ENCODE peak calls at places on chromosomes 5 and 9, in four cellular contexts. One of them, this sample, is unnamed.

GRCh38 chr9:78015242-78015641 is 16.4 kb downstream of the GNAQ start:
- DNase-seq in pancreas: no peak
- DNase-seq in tibial nerve: no peak
- DNase-seq in mesothelial cell of epicardium: no peak
- DNase-seq in this sample: no peak

GRCh38 chr5:159210846-159211245 is 1.5 kb upstream of the RNF145 start:
- DNase-seq in mesothelial cell of epicardium: no peak
- DNase-seq in pancreas: no peak
- DNase-seq in tibial nerve: no peak
- DNase-seq in this sample: no peak

GRCh38 chr5:174723979-174724483 is 351 bp upstream of the MSX2 start:
- DNase-seq in tibial nerve: no peak
- DNase-seq in pancreas: no peak
- DNase-seq in mesothelial cell of epicardium: no peak
- DNase-seq in this sample: no peak

GRCh38 chr5:72507360-72508238 is at the start of gene ZNF366:
- DNase-seq in mesothelial cell of epicardium: no peak
- DNase-seq in tibial nerve: no peak
- DNase-seq in pancreas: no peak
- DNase-seq in this sample: no peak

GRCh38 chr5:1850324-1851154 is 32.2 kb downstream of the IRX4 start:
- DNase-seq in tibial nerve: no peak
- DNase-seq in mesothelial cell of epicardium: no peak
- DNase-seq in pancreas: peak; percentile 32
- DNase-seq in this sample: no peak

GRCh38 chr9:95082401-95083084 is 235.0 kb downstream of the FANCC start:
- DNase-seq in mesothelial cell of epicardium: no peak
- DNase-seq in pancreas: no peak
- DNase-seq in tibial nerve: no peak
- DNase-seq in this sample: no peak

GRCh38 chr5:195401-196160 is 4.3 kb downstream of the LRRC14B start:
- DNase-seq in mesothelial cell of epicardium: no peak
- DNase-seq in pancreas: no peak
- DNase-seq in tibial nerve: no peak
- DNase-seq in this sample: no peak

GRCh38 chr9:86183225-86183808 is 76.1 kb downstream of the C9orf153 start:
- DNase-seq in mesothelial cell of epicardium: no peak
- DNase-seq in pancreas: no peak
- DNase-seq in tibial nerve: no peak
- DNase-seq in this sample: no peak

GRCh38 chr9:1269533-1270315 is 219.6 kb downstream of the DMRT2 start:
- DNase-seq in mesothelial cell of epicardium: no peak
- DNase-seq in tibial nerve: no peak
- DNase-seq in pancreas: no peak
- DNase-seq in this sample: no peak

GRCh38 chr9:130423272-130423671 is 21.5 kb upstream of the ASS1 start:
- DNase-seq in pancreas: no peak
- DNase-seq in mesothelial cell of epicardium: no peak
- DNase-seq in tibial nerve: no peak
- DNase-seq in this sample: no peak

GRCh38 chr5:88634014-88634413 is 249.0 kb downstream of the MEF2C start:
- DNase-seq in pancreas: no peak
- DNase-seq in mesothelial cell of epicardium: no peak
- DNase-seq in tibial nerve: no peak
- DNase-seq in this sample: no peak

GRCh38 chr9:16499866-16500265 is 370.6 kb downstream of the BNC2 start:
- DNase-seq in mesothelial cell of epicardium: no peak
- DNase-seq in tibial nerve: no peak
- DNase-seq in pancreas: no peak
- DNase-seq in this sample: no peak

DNA sequence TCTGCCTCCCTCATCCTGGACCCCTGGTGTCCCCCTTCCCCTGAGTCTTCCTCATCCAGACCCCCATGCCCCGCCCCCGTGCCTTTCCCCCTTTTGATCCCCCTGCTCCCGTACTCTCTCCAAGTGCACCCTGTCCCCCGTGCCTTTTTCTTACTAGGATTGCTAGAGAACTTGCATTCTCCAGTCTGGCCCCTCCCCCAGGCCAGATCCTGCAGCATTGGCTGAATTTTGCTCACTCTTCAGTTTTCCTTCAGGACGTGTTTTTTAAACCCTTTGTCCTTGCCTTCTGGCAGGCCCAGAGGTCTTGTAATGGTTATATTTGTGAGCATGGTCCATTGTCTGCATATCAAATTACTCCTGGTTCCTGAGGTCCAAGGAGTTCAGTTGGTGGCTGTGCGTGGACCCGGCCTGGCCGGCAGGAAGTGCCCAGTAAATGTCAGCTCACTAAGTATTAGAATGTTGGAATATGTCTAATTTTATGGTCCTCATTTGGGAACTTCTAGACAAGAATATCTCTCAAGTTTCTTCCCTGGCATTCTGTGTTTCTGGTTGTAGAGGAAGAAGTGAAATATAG is 617 bp downstream of the TBC1D13 start:
- DNase-seq in pancreas: no peak
- DNase-seq in tibial nerve: no peak
- DNase-seq in mesothelial cell of epicardium: no peak
- DNase-seq in this sample: no peak
- TF ChIP-seq CTCF in pancreas: no peak
- TF ChIP-seq CTCF in tibial nerve: no peak
- TF ChIP-seq CTCF in mesothelial cell of epicardium: no peak
- TF ChIP-seq CTCF in this sample: no peak

GRCh38 chr5:91077623-91078022 is 305.5 kb downstream of the ARRDC3 start:
- DNase-seq in tibial nerve: no peak
- DNase-seq in pancreas: no peak
- DNase-seq in mesothelial cell of epicardium: no peak
- DNase-seq in this sample: no peak

GRCh38 chr5:91070761-91071429 is 312.2 kb downstream of the ARRDC3 start:
- DNase-seq in tibial nerve: no peak
- DNase-seq in pancreas: no peak
- DNase-seq in mesothelial cell of epicardium: no peak
- DNase-seq in this sample: no peak

GRCh38 chr5:91072891-91073290 is 310.2 kb downstream of the ARRDC3 start:
- DNase-seq in mesothelial cell of epicardium: no peak
- DNase-seq in tibial nerve: no peak
- DNase-seq in pancreas: no peak
- DNase-seq in this sample: no peak

GRCh38 chr5:91076138-91076537 is 307.0 kb downstream of the ARRDC3 start:
- DNase-seq in mesothelial cell of epicardium: no peak
- DNase-seq in tibial nerve: no peak
- DNase-seq in pancreas: no peak
- DNase-seq in this sample: no peak

DNA sequence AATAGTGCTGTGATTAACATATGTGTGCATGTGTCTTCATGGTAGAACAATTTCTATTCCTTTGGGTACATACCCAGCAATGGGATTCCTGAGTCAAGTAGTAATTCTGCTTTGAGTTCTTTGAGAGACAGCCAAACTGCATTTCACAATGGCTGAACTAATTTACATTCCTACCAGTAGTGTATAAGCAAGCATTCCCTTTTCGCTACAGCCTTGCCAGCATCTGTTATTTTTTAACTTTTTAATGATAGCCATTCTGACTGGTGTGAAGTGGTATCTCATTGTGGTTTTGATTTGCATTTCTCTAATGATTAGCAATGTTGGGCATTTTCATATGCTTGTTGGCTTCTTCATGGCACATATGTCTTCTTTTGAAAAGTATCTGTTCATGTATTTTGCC is 308.5 kb downstream of the ARRDC3 start:
- DNase-seq in mesothelial cell of epicardium: no peak
- DNase-seq in tibial nerve: no peak
- DNase-seq in pancreas: no peak
- DNase-seq in this sample: peak; percentile 71
- TF ChIP-seq CTCF in mesothelial cell of epicardium: no peak
- TF ChIP-seq CTCF in tibial nerve: no peak
- TF ChIP-seq CTCF in pancreas: no peak
- TF ChIP-seq CTCF in this sample: peak; percentile 25

GRCh38 chr5:138472353-138472752 is 7.1 kb downstream of the EGR1 start:
- DNase-seq in tibial nerve: no peak
- DNase-seq in pancreas: no peak
- DNase-seq in mesothelial cell of epicardium: no peak
- DNase-seq in this sample: no peak
- TF ChIP-seq CTCF in tibial nerve: no peak
- TF ChIP-seq CTCF in pancreas: no peak
- TF ChIP-seq CTCF in mesothelial cell of epicardium: no peak
- TF ChIP-seq CTCF in this sample: no peak

DNA sequence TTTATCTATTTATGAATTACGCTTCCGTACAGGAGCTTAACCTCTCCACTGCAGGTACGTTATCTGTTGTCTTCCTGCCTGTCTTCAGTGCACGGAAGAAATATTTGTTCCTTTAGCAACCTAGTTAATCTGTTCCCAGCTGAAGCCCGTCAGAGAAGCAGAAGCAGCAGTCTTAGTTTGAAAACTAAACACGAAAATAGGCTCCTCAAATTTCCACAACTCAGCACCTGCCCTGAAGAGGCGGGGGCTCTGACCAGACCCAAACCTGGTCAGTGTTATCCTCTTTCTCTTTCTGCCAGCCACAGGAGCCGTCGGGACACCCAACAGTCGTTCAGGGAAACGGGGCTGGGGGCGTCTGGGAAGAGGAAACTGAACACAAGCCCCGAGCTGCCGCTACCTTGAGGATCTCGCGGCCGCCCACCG is 426 bp downstream of the NUDCD2 start:
- DNase-seq in tibial nerve: no peak
- DNase-seq in mesothelial cell of epicardium: no peak
- DNase-seq in pancreas: no peak
- DNase-seq in this sample: no peak
- TF ChIP-seq CTCF in tibial nerve: no peak
- TF ChIP-seq CTCF in mesothelial cell of epicardium: no peak
- TF ChIP-seq CTCF in pancreas: no peak
- TF ChIP-seq CTCF in this sample: no peak

DNA sequence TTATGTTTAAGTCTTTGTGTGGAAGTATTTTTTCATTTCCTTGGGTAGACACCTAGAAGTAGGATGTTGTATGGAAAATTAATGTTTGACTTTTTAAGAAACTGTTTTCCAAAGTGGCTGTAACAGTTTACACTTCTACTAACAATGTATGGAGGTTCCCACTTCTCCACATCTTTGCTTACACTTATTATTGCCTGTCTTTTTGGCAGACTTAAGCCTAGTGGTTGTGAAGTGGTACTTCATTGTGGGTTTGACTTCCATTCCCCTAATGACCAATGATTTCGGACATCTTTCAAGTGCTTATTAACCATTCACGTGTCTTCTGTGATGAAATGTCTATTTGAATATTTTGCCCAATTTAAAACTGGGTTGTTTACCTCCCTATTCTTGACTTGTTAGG is 91.5 kb upstream of the CDKN2B start:
- DNase-seq in pancreas: no peak
- DNase-seq in tibial nerve: no peak
- DNase-seq in mesothelial cell of epicardium: no peak
- DNase-seq in this sample: no peak
- TF ChIP-seq CTCF in pancreas: no peak
- TF ChIP-seq CTCF in tibial nerve: no peak
- TF ChIP-seq CTCF in mesothelial cell of epicardium: peak; percentile 52
- TF ChIP-seq CTCF in this sample: no peak

GRCh38 chr5:68722357-68722756 is 371.5 kb upstream of the SLC30A5 start:
- DNase-seq in mesothelial cell of epicardium: no peak
- DNase-seq in pancreas: no peak
- DNase-seq in tibial nerve: no peak
- DNase-seq in this sample: no peak
- TF ChIP-seq CTCF in mesothelial cell of epicardium: no peak
- TF ChIP-seq CTCF in pancreas: no peak
- TF ChIP-seq CTCF in tibial nerve: no peak
- TF ChIP-seq CTCF in this sample: no peak

GRCh38 chr9:21696411-21696865 is 106.0 kb upstream of the MTAP start:
- DNase-seq in pancreas: peak; percentile 51
- DNase-seq in tibial nerve: no peak
- DNase-seq in mesothelial cell of epicardium: no peak
- DNase-seq in this sample: no peak
- TF ChIP-seq CTCF in pancreas: no peak
- TF ChIP-seq CTCF in tibial nerve: no peak
- TF ChIP-seq CTCF in mesothelial cell of epicardium: no peak
- TF ChIP-seq CTCF in this sample: no peak

This sample was measured in AG09319.